ENCODE peak calls at places on chromosomes 1 and 21, in five cellular contexts. T is heart right ventricle, S is tibial artery, F is cardiac muscle cell, B is ovary. I is an unnamed sample.
A peak's percentile ranks its signal among the peaks of the same experiment; 100 is the strongest.

GRCh38 chr1:8825985-8826481 is 8.6 kb upstream of the RERE start:
- DNase-seq in B (peak; percentile 8), S (peak; percentile 62), T (no peak), F (peak; percentile 69), I (no peak)

GRCh38 chr21:34812510-34813265 is 143.9 kb downstream of the CLIC6 start:
- DNase-seq in T (no peak), F (peak; percentile 58), S (no peak), B (no peak), I (no peak)

GRCh38 chr1:234611153-234611798 is 1.3 kb upstream of the IRF2BP2 start:
- DNase-seq in T (no peak), F (peak; percentile 92), S (no peak), B (no peak), I (no peak)

GRCh38 chr1:93980320-93980744 is 71.1 kb upstream of the GCLM start:
- DNase-seq in T (no peak), F (peak; percentile 25), B (no peak), S (no peak), I (no peak)

GRCh38 chr1:212315907-212316306 is 30.7 kb downstream of the PPP2R5A start:
- DNase-seq in F (peak; percentile 38), T (no peak), B (no peak), S (no peak), I (no peak)

GRCh38 chr1:230574502-230574901 is 67.8 kb upstream of the COG2 start:
- DNase-seq in T (no peak), S (no peak), F (no peak), B (no peak), I (no peak)

GRCh38 chr1:222064388-222065201 is 322.7 kb upstream of the DUSP10 start:
- DNase-seq in S (no peak), T (no peak), B (no peak), F (peak; percentile 32), I (no peak)

GRCh38 chr1:190373705-190374336 is 103.8 kb downstream of the BRINP3 start:
- DNase-seq in F (peak; percentile 52), S (no peak), B (no peak), T (no peak), I (no peak)

GRCh38 chr1:230758705-230759354 is 11.6 kb downstream of the CAPN9 start:
- DNase-seq in T (no peak), S (no peak), B (no peak), F (no peak), I (no peak)

GRCh38 chr1:17013598-17014320 is 2.0 kb upstream of the ATP13A2 start:
- DNase-seq in B (no peak), F (no peak), S (peak; percentile 42), T (no peak), I (peak; percentile 73)

GRCh38 chr1:78619803-78620579 is at the start of gene IFI44L:
- DNase-seq in T (peak; percentile 18), S (peak; percentile 73), B (peak; percentile 53), F (peak; percentile 78), I (no peak)

GRCh38 chr1:236489710-236490377 is 33.9 kb upstream of the LGALS8 start:
- DNase-seq in F (peak; percentile 81), S (no peak), T (no peak), B (no peak), I (no peak)

GRCh38 chr1:168709407-168709891 is 19.6 kb downstream of the DPT start:
- DNase-seq in S (no peak), T (no peak), B (no peak), F (peak; percentile 90), I (no peak)

GRCh38 chr1:219812491-219813221 is 115.7 kb downstream of the SLC30A10 start:
- DNase-seq in S (no peak), B (peak; percentile 23), T (no peak), F (peak; percentile 83), I (no peak)

GRCh38 chr1:41051022-41051421 is 29.5 kb upstream of the SLFNL1 start:
- DNase-seq in B (no peak), T (no peak), F (no peak), S (no peak), I (no peak)

GRCh38 chr1:106814418-106814817 is 242.1 kb upstream of the PRMT6 start:
- DNase-seq in F (no peak), S (no peak), B (no peak), T (no peak), I (no peak)

GRCh38 chr1:209634005-209634737 is 18.1 kb downstream of the LAMB3 start:
- DNase-seq in F (no peak), B (no peak), T (no peak), S (no peak), I (no peak)

GRCh38 chr21:30408782-30409494 is 13.1 kb downstream of the KRTAP13-1 start:
- DNase-seq in F (peak; percentile 72), S (no peak), T (peak; percentile 17), B (no peak), I (peak; percentile 78)

GRCh38 chr1:173332026-173332425 is 124.9 kb upstream of the TNFSF4 start:
- DNase-seq in F (peak; percentile 58), B (no peak), T (no peak), S (no peak), I (no peak)

GRCh38 chr1:29805896-29806160 is 569.5 kb downstream of the PTPRU start:
- DNase-seq in T (no peak), B (no peak), S (peak; percentile 17), F (no peak), I (no peak)

GRCh38 chr1:93925206-93925605 is 16.0 kb upstream of the GCLM start:
- DNase-seq in F (no peak), S (no peak), B (no peak), T (no peak), I (no peak)

GRCh38 chr1:161771166-161771565 is 5.0 kb downstream of the ATF6 start:
- DNase-seq in T (no peak), F (no peak), B (no peak), S (no peak), I (no peak)

GRCh38 chr1:168422203-168422848 is 121.5 kb downstream of the XCL2 start:
- DNase-seq in S (no peak), B (no peak), F (peak; percentile 27), T (no peak), I (no peak)

GRCh38 chr1:55814967-55815366 is 599.8 kb upstream of the USP24 start:
- DNase-seq in T (no peak), F (no peak), B (no peak), S (no peak), I (no peak)

GRCh38 chr21:42747746-42748351 is 94.4 kb downstream of the PDE9A start:
- DNase-seq in T (no peak), B (no peak), S (peak; percentile 31), F (no peak), I (peak; percentile 44)

GRCh38 chr21:26177741-26178452 is 7.3 kb upstream of the APP start:
- DNase-seq in B (no peak), T (no peak), F (no peak), S (no peak), I (no peak)

GRCh38 chr1:64948905-64949833 is 17.2 kb downstream of the JAK1 start:
- DNase-seq in F (peak; percentile 34), T (no peak), S (no peak), B (no peak), I (no peak)

GRCh38 chr1:167517535-167518330 is 596 bp downstream of the CD247 start:
- DNase-seq in F (no peak), T (peak; percentile 20), S (no peak), B (no peak), I (no peak)

GRCh38 chr1:162942903-162943567 is 82.1 kb upstream of the CCDC190 start:
- DNase-seq in B (no peak), S (no peak), T (no peak), F (peak; percentile 63), I (no peak)
- H3K4me3 ChIP-seq in B (no peak overlapping the region), S (no peak overlapping the region), T (no peak overlapping the region), F (no peak overlapping the region), I (no peak overlapping the region)

GRCh38 chr1:152313970-152314369 is 11.1 kb downstream of the FLG start:
- DNase-seq in F (no peak), B (no peak), S (no peak), T (no peak), I (no peak)

GRCh38 chr1:152313319-152313801 is 11.7 kb downstream of the FLG start:
- DNase-seq in F (no peak), S (no peak), T (no peak), B (no peak), I (no peak)

DNA sequence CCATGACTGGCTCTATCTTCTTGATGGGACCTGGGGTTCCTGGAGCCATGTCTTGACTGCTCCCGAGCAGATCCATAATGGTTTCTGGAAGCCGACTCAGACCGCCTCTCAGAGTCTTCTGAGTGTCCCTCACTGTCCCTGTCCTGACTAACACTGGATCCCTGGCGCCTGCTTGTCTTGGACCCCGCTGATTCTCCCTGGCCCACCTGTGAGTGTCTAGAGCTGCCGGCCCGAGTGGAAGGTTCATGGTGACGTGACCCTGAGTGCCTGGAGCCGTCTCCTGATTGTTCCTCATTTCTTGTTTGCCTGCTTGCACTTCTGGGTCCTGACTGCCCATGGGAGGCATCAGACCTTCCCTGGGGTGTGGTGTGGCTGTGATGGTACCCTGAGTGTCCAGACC is 15.1 kb downstream of the FLG start:
- DNase-seq in B (no peak), T (no peak), F (no peak), S (peak; percentile 42), I (peak; percentile 49)
- H3K9me3 ChIP-seq in B (no peaks in the 10 kb centered on the region), T (no peaks in the 10 kb centered on the region), F (no peaks in the 10 kb centered on the region), S (peaks cover 21% of the 10 kb centered on the region), I (no peaks in the 10 kb centered on the region)

GRCh38 chr1:165933446-165934170 is 106.2 kb downstream of the UCK2 start:
- DNase-seq in F (no peak), B (no peak), T (no peak), S (no peak), I (no peak)
- TF ChIP-seq CTCF in F (no peak), B (no peak), T (no peak), S (no peak), I (no peak)

DNA sequence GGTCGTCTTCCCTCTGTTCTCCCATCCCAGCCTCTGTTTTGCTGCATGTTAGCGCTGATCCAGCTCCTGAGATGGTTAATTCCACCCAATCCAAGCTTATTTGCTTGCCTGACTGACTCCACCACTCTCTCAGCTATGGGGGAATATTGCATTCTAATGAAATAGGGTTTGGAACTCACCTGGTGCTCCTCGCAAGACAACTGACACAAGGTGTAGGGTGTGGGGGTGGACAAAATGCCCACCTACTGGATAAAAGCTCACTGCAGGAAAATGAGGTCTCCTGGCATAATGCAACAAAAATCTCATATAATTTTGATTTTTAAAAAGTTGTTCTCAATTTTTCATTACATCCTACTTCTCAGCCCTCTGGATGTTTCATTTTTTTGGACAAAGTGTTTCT is 259.0 kb downstream of the ZNF648 start:
- DNase-seq in T (no peak), F (no peak), S (no peak), B (no peak), I (no peak)
- H3K4me3 ChIP-seq in T (no peak overlapping the region), F (no peak overlapping the region), S (no peak overlapping the region), B (no peak overlapping the region), I (no peak overlapping the region)

GRCh38 chr1:245067257-245067656 is 87.5 kb upstream of the KIF26B start:
- DNase-seq in S (no peak), T (no peak), F (peak; percentile 32), B (no peak), I (no peak)
- H3K9me3 ChIP-seq in S (no peaks in the 10 kb centered on the region), T (no peaks in the 10 kb centered on the region), F (no peaks in the 10 kb centered on the region), B (no peaks in the 10 kb centered on the region), I (no peaks in the 10 kb centered on the region)

GRCh38 chr1:245544236-245544635 is 389.5 kb downstream of the KIF26B start:
- DNase-seq in B (no peak), F (no peak), S (no peak), T (no peak), I (no peak)
- TF ChIP-seq CTCF in B (no peak), F (no peak), S (no peak), T (no peak), I (no peak)

I was measured in upper lobe of right lung.